ENCODE peak calls at places on chromosomes 3 and 15, in six cellular contexts. I, N, C, O, T and K are unnamed samples.

GRCh38 chr15:28264166-28264565 is 57.8 kb downstream of the HERC2 start:
- DNase-seq in I (no peak), T (peak; percentile 28), O (no peak), N (no peak), C (no peak), K (no peak)

GRCh38 chr15:76190767-76191538 is 120.3 kb downstream of the ETFA start:
- DNase-seq in O (peak; percentile 91), N (peak; percentile 67), T (peak; percentile 43), C (peak; percentile 46), I (peak; percentile 87), K (peak; percentile 69)

GRCh38 chr3:23519548-23520208 is 286.1 kb upstream of the UBE2E1 start:
- DNase-seq in T (peak; percentile 59), C (no peak), N (no peak), O (no peak), I (no peak), K (no peak)

GRCh38 chr3:162938073-162938472 is 1441.5 kb downstream of the OTOL1 start:
- DNase-seq in T (no peak), O (no peak), I (no peak), N (no peak), C (no peak), K (no peak)

GRCh38 chr15:35713733-35714132 is 167.8 kb upstream of the DPH6 start:
- DNase-seq in O (no peak), I (no peak), C (peak; percentile 6), N (no peak), T (no peak), K (no peak)

GRCh38 chr3:25468866-25469319 is 40.8 kb downstream of the RARB start:
- DNase-seq in N (no peak), I (no peak), T (no peak), O (no peak), C (no peak), K (no peak)

GRCh38 chr3:131831608-131832007 is 203.2 kb downstream of the CPNE4 start:
- DNase-seq in C (no peak), O (no peak), I (no peak), T (no peak), N (no peak), K (no peak)

GRCh38 chr3:30751610-30752299 is 142.7 kb downstream of the GADL1 start:
- DNase-seq in I (no peak), C (peak; percentile 15), O (peak; percentile 63), T (peak; percentile 11), N (peak; percentile 20), K (peak; percentile 22)

GRCh38 chr3:52118156-52118875 is 35.9 kb downstream of the POC1A start:
- DNase-seq in I (no peak), O (no peak), C (no peak), N (no peak), T (no peak), K (no peak)

GRCh38 chr3:171553085-171553484 is 92.9 kb upstream of the TNIK start:
- DNase-seq in C (no peak), I (no peak), T (no peak), O (no peak), N (no peak), K (no peak)

GRCh38 chr3:152738656-152739055 is 96.3 kb upstream of the P2RY1 start:
- DNase-seq in I (no peak), N (no peak), T (peak; percentile 60), C (no peak), O (no peak), K (no peak)

GRCh38 chr3:55624238-55624637 is 137.1 kb upstream of the WNT5A start:
- DNase-seq in C (no peak), I (no peak), O (no peak), N (no peak), T (peak; percentile 65), K (no peak)

GRCh38 chr3:55623786-55624185 is 136.7 kb upstream of the WNT5A start:
- DNase-seq in O (no peak), C (no peak), N (no peak), I (no peak), T (no peak), K (no peak)

GRCh38 chr3:55621648-55622047 is 134.5 kb upstream of the WNT5A start:
- DNase-seq in N (no peak), I (no peak), O (no peak), C (no peak), T (no peak), K (no peak)

GRCh38 chr3:55622116-55622515 is 135.0 kb upstream of the WNT5A start:
- DNase-seq in I (no peak), O (no peak), C (no peak), T (no peak), N (no peak), K (no peak)

DNA sequence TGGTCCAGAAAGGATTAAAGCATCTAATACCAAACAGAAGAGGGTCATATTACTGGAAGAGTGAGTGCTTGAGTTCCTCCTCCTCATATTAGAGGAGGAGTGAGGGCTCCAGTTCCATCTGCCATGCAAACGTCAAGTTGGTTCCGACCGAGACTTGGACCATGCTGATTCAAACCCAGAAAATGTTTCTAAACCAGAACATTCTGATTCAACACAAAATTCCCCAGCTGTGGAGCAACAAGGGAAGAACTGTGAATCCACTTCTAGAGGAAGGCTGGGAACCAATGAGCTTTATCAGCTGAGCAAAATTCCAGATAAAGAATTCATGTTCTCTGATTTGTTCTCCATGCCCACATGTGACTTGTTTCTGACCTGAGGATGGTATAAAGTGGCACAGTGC is 135.6 kb upstream of the WNT5A start:
- DNase-seq in C (no peak), N (no peak), O (no peak), T (no peak), I (no peak), K (no peak)
- H3K27me3 ChIP-seq in C (no peaks in the 10 kb centered on the region), N (no peaks in the 10 kb centered on the region), O (no peaks in the 10 kb centered on the region), T (no peaks in the 10 kb centered on the region), I (no peaks in the 10 kb centered on the region), K (peaks cover 50% of the 10 kb centered on the region)

GRCh38 chr15:71203573-71204444 is 88.5 kb downstream of the THSD4 start:
- DNase-seq in N (no peak), I (no peak), T (no peak), C (no peak), O (peak; percentile 77), K (peak; percentile 89)
- TF ChIP-seq ZNF274 in N (no peak), I (no peak), T (no peak), C (no peak), O (no peak), K (no peak)

GRCh38 chr3:122998206-122998605 is 29.4 kb downstream of the SEMA5B start:
- DNase-seq in N (no peak), I (no peak), T (no peak), C (no peak), O (no peak), K (no peak)
- H3K27me3 ChIP-seq in N (peaks cover 7% of the 10 kb centered on the region), I (peaks cover 12% of the 10 kb centered on the region), T (no peaks in the 10 kb centered on the region), C (peaks cover 26% of the 10 kb centered on the region), O (no peaks in the 10 kb centered on the region), K (no peaks in the 10 kb centered on the region)

DNA sequence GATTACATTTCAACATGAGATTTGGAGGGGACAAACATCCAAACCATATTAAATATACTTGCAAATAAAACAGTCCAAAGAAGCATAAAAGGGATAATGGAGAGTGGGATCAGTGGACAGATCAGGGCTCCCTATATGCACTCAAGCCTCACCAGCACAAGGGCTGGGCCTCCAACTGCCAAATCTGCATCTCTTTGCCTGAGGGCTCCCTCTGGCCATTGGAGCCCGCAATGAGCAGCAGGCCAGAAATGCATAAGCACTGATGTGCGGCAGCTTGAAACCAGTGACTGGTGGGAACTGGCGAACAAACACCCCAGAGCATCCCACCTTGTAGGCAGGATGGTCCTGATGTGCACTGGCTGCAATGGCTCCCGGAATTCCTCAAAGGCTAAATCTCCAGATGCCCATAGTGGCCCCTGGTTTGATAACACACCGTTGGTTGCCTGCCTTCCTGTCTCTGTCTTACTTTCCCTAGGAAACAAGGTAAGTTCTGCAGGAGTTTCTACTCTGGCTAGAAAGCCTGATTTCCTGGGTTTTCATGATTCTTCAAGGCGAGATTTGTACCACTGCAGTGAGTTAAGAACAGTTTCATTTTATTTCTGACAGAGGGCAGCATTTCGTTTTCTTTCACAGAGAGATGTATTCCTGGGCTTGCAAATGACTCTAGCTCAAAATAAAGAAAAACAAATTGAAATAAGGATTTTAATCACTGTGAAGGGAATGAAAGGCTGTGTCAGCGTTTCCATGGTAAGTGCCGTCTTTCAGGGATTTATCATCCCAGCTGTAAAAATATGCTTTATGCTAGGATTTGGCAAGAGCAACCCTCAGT is 56.0 kb upstream of the POMGNT2 start:
- DNase-seq in N (peak; percentile 24), T (no peak), I (no peak), C (no peak), O (no peak), K (peak; percentile 54)
- TF ChIP-seq ZNF274 in N (no peak), T (no peak), I (no peak), C (no peak), O (no peak), K (no peak)

GRCh38 chr15:34514251-34514760 is 69.1 kb downstream of the GOLGA8B start:
- DNase-seq in I (peak; percentile 84), C (no peak), O (peak; percentile 80), T (no peak), N (no peak), K (no peak)

GRCh38 chr15:34512628-34513027 is 70.8 kb downstream of the GOLGA8B start:
- DNase-seq in N (no peak), I (no peak), T (no peak), C (no peak), O (no peak), K (no peak)
- H3K27me3 ChIP-seq in N (no peaks in the 10 kb centered on the region), I (peaks cover under 1% of the 10 kb centered on the region), T (no peaks in the 10 kb centered on the region), C (no peaks in the 10 kb centered on the region), O (peaks cover 36% of the 10 kb centered on the region), K (peaks cover 47% of the 10 kb centered on the region)

DNA sequence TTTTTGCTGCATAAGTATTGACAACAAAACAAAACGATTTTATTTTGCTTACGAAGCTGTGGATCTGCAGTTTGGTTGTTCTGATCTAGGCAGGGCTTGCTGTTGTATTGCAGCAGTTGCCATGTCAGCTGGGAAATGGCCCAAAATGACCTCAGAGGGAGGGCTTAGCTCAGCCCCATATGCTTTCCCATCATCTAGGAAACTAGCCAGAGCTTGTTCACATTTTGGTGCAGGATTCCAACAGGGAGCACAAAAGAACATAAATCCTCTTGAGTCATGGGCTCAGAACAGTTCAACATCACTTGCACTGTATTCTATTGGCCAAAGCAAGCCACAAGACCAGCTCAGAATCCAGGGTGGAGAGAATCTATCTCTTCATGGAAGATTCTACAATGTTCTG is 42.2 kb upstream of the ROBO2 start:
- DNase-seq in O (no peak), C (no peak), N (no peak), I (no peak), T (no peak), K (no peak)
- TF ChIP-seq ZNF274 in O (no peak), C (no peak), N (no peak), I (no peak), T (no peak), K (no peak)

GRCh38 chr15:93308026-93308670 is 219.1 kb upstream of the RGMA start:
- DNase-seq in T (no peak), N (no peak), O (no peak), C (no peak), I (no peak), K (no peak)

GRCh38 chr15:93307513-93307912 is 218.5 kb upstream of the RGMA start:
- DNase-seq in O (no peak), N (no peak), C (no peak), T (no peak), I (no peak), K (no peak)

GRCh38 chr15:93300796-93301195 is 211.8 kb upstream of the RGMA start:
- DNase-seq in N (no peak), O (no peak), T (no peak), I (no peak), C (no peak), K (no peak)

GRCh38 chr15:93302080-93302765 is 213.2 kb upstream of the RGMA start:
- DNase-seq in T (no peak), C (no peak), I (no peak), N (no peak), O (no peak), K (no peak)

GRCh38 chr15:93305306-93305705 is 216.3 kb upstream of the RGMA start:
- DNase-seq in O (no peak), N (no peak), C (no peak), I (no peak), T (no peak), K (no peak)
- H3K27me3 ChIP-seq in O (no peaks in the 10 kb centered on the region), N (no peaks in the 10 kb centered on the region), C (peaks cover 8% of the 10 kb centered on the region), I (peaks cover 12% of the 10 kb centered on the region), T (no peaks in the 10 kb centered on the region), K (peaks cover 5% of the 10 kb centered on the region)